ENCODE peak calls at places on chromosomes 3 and 15, in five cellular contexts. X is mesenchymal stem cell, Y is neuronal stem cell, P is H9, Q is H1. T is an unnamed sample.

GRCh38 chr3:123801474-123801873 is 82.7 kb downstream of the MYLK start:
- DNase-seq in X (no peak), Y (no peak), P (no peak), Q (no peak), T (no peak)

GRCh38 chr3:48656061-48656840 is 6.4 kb downstream of the CELSR3 start:
- DNase-seq in X (peak; percentile 42), Y (peak; percentile 89), P (peak; percentile 94), Q (peak; percentile 97), T (peak; percentile 94)

GRCh38 chr3:26233374-26233773 is 389.2 kb upstream of the LRRC3B start:
- DNase-seq in X (no peak), Y (no peak), P (no peak), Q (no peak), T (no peak)

GRCh38 chr3:113468536-113468935 is 27.2 kb upstream of the CFAP44 start:
- DNase-seq in X (no peak), Y (no peak), P (no peak), Q (no peak), T (no peak)

GRCh38 chr3:42387802-42388651 is 22.4 kb downstream of the LYZL4 start:
- DNase-seq in X (peak; percentile 18), Y (no peak), P (no peak), Q (no peak), T (no peak)

GRCh38 chr3:23046536-23046935 is 156.6 kb upstream of the UBE2E2 start:
- DNase-seq in X (no peak), Y (no peak), P (no peak), Q (no peak), T (no peak)

GRCh38 chr3:98855811-98856400 is 45.6 kb downstream of the DCBLD2 start:
- DNase-seq in X (peak; percentile 25), Y (no peak), P (no peak), Q (no peak), T (no peak)

GRCh38 chr3:81734742-81735141 is 26.7 kb downstream of the GBE1 start:
- DNase-seq in X (no peak), Y (no peak), P (no peak), Q (no peak), T (peak; percentile 67)

GRCh38 chr15:100714034-100714748 is 111.8 kb downstream of the ASB7 start:
- DNase-seq in X (no peak), Y (no peak), P (no peak), Q (no peak), T (no peak)

GRCh38 chr3:69585472-69585871 is 153.8 kb upstream of the MITF start:
- DNase-seq in X (no peak), Y (no peak), P (no peak), Q (no peak), T (no peak)

GRCh38 chr3:7382293-7383033 is 521.5 kb downstream of the GRM7 start:
- DNase-seq in X (peak; percentile 67), Y (no peak), P (no peak), Q (no peak), T (no peak)

GRCh38 chr3:184645304-184645703 is 66.6 kb downstream of the MAGEF1 start:
- DNase-seq in X (peak; percentile 57), Y (no peak), P (no peak), Q (no peak), T (no peak)

GRCh38 chr3:46664188-46664970 is 29.1 kb downstream of the ALS2CL start:
- DNase-seq in X (no peak), Y (no peak), P (peak; percentile 19), Q (no peak), T (no peak)

GRCh38 chr3:24829632-24830229 is 335.1 kb upstream of the THRB start:
- DNase-seq in X (peak; percentile 8), Y (peak; percentile 29), P (peak; percentile 45), Q (peak; percentile 58), T (peak; percentile 7)

GRCh38 chr3:187000711-187001151 is 70.4 kb downstream of the ST6GAL1 start:
- DNase-seq in X (no peak), Y (no peak), P (no peak), Q (no peak), T (no peak)

GRCh38 chr3:69761896-69762789 is 22.9 kb downstream of the MITF start:
- DNase-seq in X (peak; percentile 85), Y (no peak), P (no peak), Q (no peak), T (peak; percentile 56)

GRCh38 chr3:48492461-48493202 is 11.3 kb downstream of the SHISA5 start:
- DNase-seq in X (peak; percentile 16), Y (no peak), P (no peak), Q (no peak), T (no peak)

GRCh38 chr15:55846108-55846707 is 103.3 kb upstream of the PRTG start:
- DNase-seq in X (peak; percentile 90), Y (peak; percentile 84), P (peak; percentile 46), Q (peak; percentile 57), T (peak; percentile 54)

GRCh38 chr3:57745101-57745500 is 11.0 kb upstream of the SLMAP start:
- DNase-seq in X (no peak), Y (no peak), P (no peak), Q (no peak), T (no peak)

GRCh38 chr3:100966049-100966471 is 27.2 kb downstream of the ABI3BP start:
- DNase-seq in X (no peak), Y (no peak), P (no peak), Q (no peak), T (no peak)

GRCh38 chr3:53645754-53646153 is 151.3 kb downstream of the CACNA1D start:
- DNase-seq in X (no peak), Y (no peak), P (no peak), Q (no peak), T (no peak)

GRCh38 chr3:49914906-49915305 is 11.2 kb upstream of the MST1R start:
- DNase-seq in X (no peak), Y (no peak), P (no peak), Q (no peak), T (no peak)

GRCh38 chr3:88957751-88958452 is 149.5 kb upstream of the EPHA3 start:
- DNase-seq in X (peak; percentile 49), Y (no peak), P (no peak), Q (no peak), T (no peak)

GRCh38 chr15:99406716-99407487 is 155.6 kb downstream of the LRRC28 start:
- DNase-seq in X (no peak), Y (no peak), P (no peak), Q (no peak), T (no peak)

GRCh38 chr15:51336011-51336410 is 2.4 kb downstream of the CYP19A1 start:
- DNase-seq in X (no peak), Y (no peak), P (no peak), Q (no peak), T (no peak)

GRCh38 chr3:32443471-32443870 is 51.8 kb downstream of the CMTM7 start:
- DNase-seq in X (peak; percentile 34), Y (no peak), P (no peak), Q (no peak), T (peak; percentile 96)

GRCh38 chr15:33242669-33243191 is 48.2 kb upstream of the FMN1 start:
- DNase-seq in X (peak; percentile 33), Y (no peak), P (no peak), Q (no peak), T (peak; percentile 69)

GRCh38 chr3:107796786-107797185 is 274.0 kb downstream of the BBX start:
- DNase-seq in X (peak; percentile 34), Y (no peak), P (no peak), Q (no peak), T (no peak)

GRCh38 chr15:70032509-70032908 is 65.2 kb downstream of the TLE3 start:
- DNase-seq in X (no peak), Y (no peak), P (no peak), Q (no peak), T (no peak)

GRCh38 chr15:46365612-46366011 is 730.8 kb downstream of the SQOR start:
- DNase-seq in X (peak; percentile 53), Y (no peak), P (no peak), Q (no peak), T (peak; percentile 26)

GRCh38 chr15:60758961-60759729 is 280.2 kb upstream of the ICE2 start:
- DNase-seq in X (peak; percentile 97), Y (no peak), P (no peak), Q (no peak), T (no peak)

GRCh38 chr15:50055333-50056278 is 63.4 kb downstream of the ATP8B4 start:
- DNase-seq in X (peak; percentile 59), Y (no peak), P (no peak), Q (no peak), T (peak; percentile 16)

GRCh38 chr3:14789640-14790285 is 29.0 kb upstream of the FGD5 start:
- DNase-seq in X (no peak), Y (no peak), P (no peak), Q (no peak), T (no peak)

GRCh38 chr3:16587703-16588070 is 17.5 kb downstream of the DAZL start:
- DNase-seq in X (no peak), Y (no peak), P (no peak), Q (no peak), T (no peak)

GRCh38 chr3:179100652-179101051 is 29.0 kb upstream of the ZMAT3 start:
- DNase-seq in X (peak; percentile 28), Y (no peak), P (no peak), Q (no peak), T (no peak)
- H3K4me2 ChIP-seq in X (no peak overlapping the region), Y (no peak overlapping the region), P (no peak overlapping the region), Q (no peak overlapping the region), T (no peak overlapping the region)

GRCh38 chr3:160400631-160401150 is 1.2 kb downstream of the SMC4 start:
- DNase-seq in X (no peak), Y (no peak), P (no peak), Q (peak; percentile 55), T (peak; percentile 33)
- H4K8ac ChIP-seq in X (peak overlapping the region; percentile 95), Y (no peak overlapping the region), P (no peak overlapping the region), Q (peak overlapping the region; percentile 86), T (peak overlapping the region; percentile 82)

DNA sequence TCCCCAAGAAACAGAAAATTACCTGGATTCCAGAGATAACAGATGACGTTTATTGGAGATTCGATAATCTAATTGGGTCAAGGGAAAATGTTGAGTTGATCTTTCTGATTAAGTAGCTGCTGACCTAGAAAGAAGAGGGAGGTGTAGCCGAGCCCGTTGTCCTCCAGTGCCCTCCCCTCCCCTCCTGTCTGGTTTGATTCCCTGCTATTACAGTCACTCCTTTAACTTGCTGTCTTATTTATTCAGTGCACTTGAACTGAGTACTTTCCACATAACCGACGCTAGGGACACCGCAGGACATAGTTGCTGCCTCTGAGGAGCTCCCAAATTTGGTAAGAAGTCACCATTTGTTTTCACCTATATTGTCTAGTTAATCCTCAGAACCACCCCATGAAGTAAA is 103.7 kb downstream of the AQP9 start:
- DNase-seq in X (no peak), Y (no peak), P (no peak), Q (no peak), T (no peak)
- H2BK12ac ChIP-seq in X (no peak overlapping the region), Y (no peak overlapping the region), P (no peak overlapping the region), Q (no peak overlapping the region), T (no peak overlapping the region)

DNA sequence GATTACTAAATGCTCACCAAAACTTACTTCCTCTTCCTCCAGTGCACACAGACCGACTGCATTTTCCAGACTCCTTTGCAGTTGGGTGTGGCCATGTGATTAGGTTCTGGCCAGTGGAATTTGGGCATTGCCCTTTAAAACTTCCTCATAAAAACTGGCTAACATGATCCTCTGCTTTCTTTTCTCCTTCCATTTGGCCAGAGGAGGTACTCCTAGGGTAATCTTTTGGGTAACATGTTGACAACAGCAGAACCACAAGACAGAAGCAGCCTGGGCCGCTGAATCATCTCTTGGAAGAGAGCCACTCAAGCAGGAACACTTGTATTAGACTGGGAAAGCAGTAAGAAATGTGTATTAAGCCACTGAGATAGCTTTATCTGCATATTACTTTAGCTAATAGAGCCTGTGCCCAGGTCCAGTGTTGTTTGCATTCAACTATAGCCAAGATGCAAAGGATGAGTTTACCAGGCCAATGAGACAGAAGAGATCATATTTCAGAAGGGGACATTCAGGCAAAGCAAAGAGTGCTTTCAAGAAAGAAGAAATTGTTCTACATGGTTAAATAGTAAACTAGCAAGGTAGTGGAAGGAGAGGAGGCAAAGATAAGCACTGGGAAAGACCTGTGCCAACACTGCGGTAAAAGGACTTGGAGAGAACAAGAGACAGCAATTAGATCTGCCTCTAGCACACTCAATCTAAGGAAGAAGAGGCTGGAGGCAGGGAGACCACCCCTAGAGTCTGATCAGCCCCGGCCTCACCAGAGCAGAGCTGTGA is 79.8 kb downstream of the PLCH1 start:
- DNase-seq in X (peak; percentile 82), Y (no peak), P (no peak), Q (no peak), T (no peak)
- H3K4me2 ChIP-seq in X (peak overlapping the region; percentile 38), Y (no peak overlapping the region), P (no peak overlapping the region), Q (no peak overlapping the region), T (no peak overlapping the region)